ENCODE peak calls at places on chromosome 11, in eight cellular contexts. One of them, this sample, is unnamed.

GRCh38 chr11:44993971-44994705 is 43.5 kb upstream of the TP53I11 start:
- DNase-seq in breast epithelium: no peak
- DNase-seq in GM12878: no peak
- DNase-seq in HCT116: no peak
- DNase-seq in GM12891: no peak
- DNase-seq in prostate gland: no peak
- DNase-seq in K562: no peak
- DNase-seq in HepG2: no peak
- DNase-seq in this sample: no peak

GRCh38 chr11:74620537-74620936 is 28.2 kb downstream of the POLD3 start:
- DNase-seq in breast epithelium: no peak
- DNase-seq in GM12878: no peak
- DNase-seq in HCT116: no peak
- DNase-seq in GM12891: no peak
- DNase-seq in prostate gland: no peak
- DNase-seq in K562: no peak
- DNase-seq in HepG2: no peak
- DNase-seq in this sample: no peak

GRCh38 chr11:8906629-8907028 is 4.4 kb upstream of the AKIP1 start:
- DNase-seq in breast epithelium: no peak
- DNase-seq in GM12878: no peak
- DNase-seq in HCT116: peak; percentile 49
- DNase-seq in GM12891: no peak
- DNase-seq in prostate gland: no peak
- DNase-seq in K562: no peak
- DNase-seq in HepG2: no peak
- DNase-seq in this sample: no peak

GRCh38 chr11:2325719-2326118 is 23.9 kb downstream of the TSPAN32 start:
- DNase-seq in breast epithelium: peak; percentile 88
- DNase-seq in GM12878: no peak
- DNase-seq in HCT116: no peak
- DNase-seq in GM12891: no peak
- DNase-seq in prostate gland: peak; percentile 89
- DNase-seq in K562: no peak
- DNase-seq in HepG2: no peak
- DNase-seq in this sample: no peak

GRCh38 chr11:68365943-68366435 is 53.6 kb downstream of the LRP5 start:
- DNase-seq in breast epithelium: no peak
- DNase-seq in GM12878: no peak
- DNase-seq in HCT116: no peak
- DNase-seq in GM12891: no peak
- DNase-seq in prostate gland: no peak
- DNase-seq in K562: no peak
- DNase-seq in HepG2: no peak
- DNase-seq in this sample: no peak

GRCh38 chr11:33317662-33318061 is 60.5 kb downstream of the HIPK3 start:
- DNase-seq in breast epithelium: no peak
- DNase-seq in GM12878: no peak
- DNase-seq in HCT116: no peak
- DNase-seq in GM12891: no peak
- DNase-seq in prostate gland: no peak
- DNase-seq in K562: no peak
- DNase-seq in HepG2: no peak
- DNase-seq in this sample: no peak

GRCh38 chr11:96752221-96752620 is 362.4 kb downstream of the JRKL start:
- DNase-seq in breast epithelium: no peak
- DNase-seq in GM12878: no peak
- DNase-seq in HCT116: no peak
- DNase-seq in GM12891: no peak
- DNase-seq in prostate gland: no peak
- DNase-seq in K562: no peak
- DNase-seq in HepG2: no peak
- DNase-seq in this sample: no peak

GRCh38 chr11:115198301-115198700 is 305.9 kb downstream of the CADM1 start:
- DNase-seq in breast epithelium: no peak
- DNase-seq in GM12878: no peak
- DNase-seq in HCT116: no peak
- DNase-seq in GM12891: no peak
- DNase-seq in prostate gland: peak; percentile 22
- DNase-seq in K562: no peak
- DNase-seq in HepG2: no peak
- DNase-seq in this sample: no peak

GRCh38 chr11:6817668-6818067 is 18.2 kb upstream of the OR6A2 start:
- DNase-seq in breast epithelium: no peak
- DNase-seq in GM12878: no peak
- DNase-seq in HCT116: no peak
- DNase-seq in GM12891: no peak
- DNase-seq in prostate gland: no peak
- DNase-seq in K562: no peak
- DNase-seq in HepG2: no peak
- DNase-seq in this sample: no peak

GRCh38 chr11:28072321-28072720 is 35.6 kb downstream of the KIF18A start:
- DNase-seq in breast epithelium: no peak
- DNase-seq in GM12878: no peak
- DNase-seq in HCT116: no peak
- DNase-seq in GM12891: no peak
- DNase-seq in prostate gland: no peak
- DNase-seq in K562: no peak
- DNase-seq in HepG2: no peak
- DNase-seq in this sample: no peak

GRCh38 chr11:110447897-110448522 is 18.3 kb downstream of the FDX1 start:
- DNase-seq in breast epithelium: no peak
- DNase-seq in GM12878: no peak
- DNase-seq in HCT116: no peak
- DNase-seq in GM12891: no peak
- DNase-seq in prostate gland: no peak
- DNase-seq in K562: no peak
- DNase-seq in HepG2: no peak
- DNase-seq in this sample: no peak

GRCh38 chr11:87038235-87038960 is 664 bp downstream of the TMEM135 start:
- DNase-seq in breast epithelium: no peak
- DNase-seq in GM12878: no peak
- DNase-seq in HCT116: no peak
- DNase-seq in GM12891: no peak
- DNase-seq in prostate gland: no peak
- DNase-seq in K562: no peak
- DNase-seq in HepG2: no peak
- DNase-seq in this sample: no peak

GRCh38 chr11:60377737-60378136 is 595 bp upstream of the MS4A7 start:
- DNase-seq in breast epithelium: peak; percentile 39
- DNase-seq in GM12878: peak; percentile 85
- DNase-seq in HCT116: no peak
- DNase-seq in GM12891: no peak
- DNase-seq in prostate gland: no peak
- DNase-seq in K562: no peak
- DNase-seq in HepG2: no peak
- DNase-seq in this sample: no peak

GRCh38 chr11:134438533-134438932 is 26.5 kb upstream of the B3GAT1 start:
- DNase-seq in breast epithelium: no peak
- DNase-seq in GM12878: no peak
- DNase-seq in HCT116: no peak
- DNase-seq in GM12891: no peak
- DNase-seq in prostate gland: no peak
- DNase-seq in K562: no peak
- DNase-seq in HepG2: no peak
- DNase-seq in this sample: no peak

DNA sequence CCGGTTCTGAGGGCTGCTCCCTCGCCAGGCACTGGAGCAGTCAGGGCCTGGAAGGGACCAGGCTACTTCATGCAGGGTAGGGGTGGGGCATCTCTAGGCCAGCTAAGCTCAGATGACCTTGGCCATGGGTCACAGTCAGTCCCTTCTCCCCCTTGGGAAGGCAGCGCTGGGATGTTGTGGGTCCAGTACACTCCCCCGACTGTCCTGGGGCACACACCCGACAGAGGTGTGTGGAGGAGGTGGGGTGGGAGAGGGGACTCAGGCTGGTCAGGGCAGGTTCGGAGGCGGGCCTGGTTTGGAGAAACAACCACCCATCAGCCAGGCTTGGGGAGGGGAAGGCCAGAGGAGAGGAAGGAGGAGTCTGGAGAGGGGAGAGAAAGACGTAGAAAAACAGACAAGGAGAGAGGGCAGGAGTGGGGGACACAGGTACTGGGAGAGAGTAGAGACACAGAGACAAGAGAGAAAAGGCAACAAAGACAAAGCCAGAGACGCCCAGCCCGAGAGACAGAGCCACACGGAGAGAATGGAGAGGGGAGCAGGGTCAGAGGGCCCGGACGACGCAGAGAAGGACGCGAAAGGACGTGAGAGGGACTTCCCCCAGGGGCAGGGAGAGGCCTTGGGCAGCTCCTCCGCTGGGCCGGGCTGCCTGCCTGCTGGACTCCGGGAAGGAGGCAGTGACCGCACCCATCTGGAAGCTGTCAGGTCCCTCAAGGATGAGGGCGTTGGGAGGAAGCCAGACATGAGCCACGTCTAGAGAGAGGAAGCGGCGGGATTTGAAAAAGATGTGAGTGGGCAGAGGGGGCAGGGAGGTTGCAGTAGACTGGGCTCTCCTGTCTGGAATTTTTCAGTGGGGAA is 30.6 kb upstream of the TSKU start:
- DNase-seq in breast epithelium: peak; percentile 41
- DNase-seq in GM12878: no peak
- DNase-seq in HCT116: no peak
- DNase-seq in GM12891: no peak
- DNase-seq in prostate gland: peak; percentile 68
- DNase-seq in K562: peak; percentile 51
- DNase-seq in HepG2: no peak
- DNase-seq in this sample: peak; percentile 71
- TF ChIP-seq POLR2AphosphoS5 in breast epithelium: peak; percentile 23
- TF ChIP-seq POLR2AphosphoS5 in GM12878: no peak
- TF ChIP-seq POLR2AphosphoS5 in HCT116: no peak
- TF ChIP-seq POLR2AphosphoS5 in GM12891: no peak
- TF ChIP-seq POLR2AphosphoS5 in prostate gland: peak; percentile 59
- TF ChIP-seq POLR2AphosphoS5 in K562: no peak
- TF ChIP-seq POLR2AphosphoS5 in HepG2: no peak
- TF ChIP-seq POLR2AphosphoS5 in this sample: peak; percentile 69

GRCh38 chr11:5684627-5685362 is at the start of gene TRIM5:
- DNase-seq in breast epithelium: peak; percentile 90
- DNase-seq in GM12878: peak; percentile 86
- DNase-seq in HCT116: peak; percentile 92
- DNase-seq in GM12891: peak; percentile 71
- DNase-seq in prostate gland: peak; percentile 93
- DNase-seq in K562: peak; percentile 94
- DNase-seq in HepG2: peak; percentile 92
- DNase-seq in this sample: peak; percentile 89
- TF ChIP-seq POLR2A in breast epithelium: no peak
- TF ChIP-seq POLR2A in GM12878: peak; percentile 60
- TF ChIP-seq POLR2A in HCT116: no peak
- TF ChIP-seq POLR2A in GM12891: peak; percentile 70
- TF ChIP-seq POLR2A in prostate gland: peak; percentile 53
- TF ChIP-seq POLR2A in K562: peak; percentile 75
- TF ChIP-seq POLR2A in HepG2: peak; percentile 74
- TF ChIP-seq POLR2A in this sample: no peak

GRCh38 chr11:617248-617911 is 1.6 kb upstream of the IRF7 start:
- DNase-seq in breast epithelium: no peak
- DNase-seq in GM12878: no peak
- DNase-seq in HCT116: no peak
- DNase-seq in GM12891: no peak
- DNase-seq in prostate gland: no peak
- DNase-seq in K562: no peak
- DNase-seq in HepG2: no peak
- DNase-seq in this sample: no peak

GRCh38 chr11:616320-617220 is 820 bp upstream of the IRF7 start:
- DNase-seq in breast epithelium: no peak
- DNase-seq in GM12878: no peak
- DNase-seq in HCT116: no peak
- DNase-seq in GM12891: no peak
- DNase-seq in prostate gland: no peak
- DNase-seq in K562: no peak
- DNase-seq in HepG2: no peak
- DNase-seq in this sample: no peak

GRCh38 chr11:614583-615452 is 932 bp downstream of the IRF7 start:
- DNase-seq in breast epithelium: peak; percentile 49
- DNase-seq in GM12878: no peak
- DNase-seq in HCT116: no peak
- DNase-seq in GM12891: no peak
- DNase-seq in prostate gland: peak; percentile 49
- DNase-seq in K562: no peak
- DNase-seq in HepG2: no peak
- DNase-seq in this sample: peak; percentile 79

GRCh38 chr11:614091-614582 is 1.6 kb downstream of the IRF7 start:
- DNase-seq in breast epithelium: no peak
- DNase-seq in GM12878: no peak
- DNase-seq in HCT116: no peak
- DNase-seq in GM12891: no peak
- DNase-seq in prostate gland: no peak
- DNase-seq in K562: no peak
- DNase-seq in HepG2: no peak
- DNase-seq in this sample: no peak

GRCh38 chr11:615453-616319 is at the start of gene IRF7:
- DNase-seq in breast epithelium: peak; percentile 94
- DNase-seq in GM12878: peak; percentile 89
- DNase-seq in HCT116: peak; percentile 73
- DNase-seq in GM12891: peak; percentile 96
- DNase-seq in prostate gland: peak; percentile 94
- DNase-seq in K562: peak; percentile 86
- DNase-seq in HepG2: no peak
- DNase-seq in this sample: peak; percentile 97
- TF ChIP-seq POLR2AphosphoS5 in breast epithelium: peak; percentile 92
- TF ChIP-seq POLR2AphosphoS5 in GM12878: peak; percentile 98
- TF ChIP-seq POLR2AphosphoS5 in HCT116: peak; percentile 91
- TF ChIP-seq POLR2AphosphoS5 in GM12891: peak; percentile 90
- TF ChIP-seq POLR2AphosphoS5 in prostate gland: peak; percentile 93
- TF ChIP-seq POLR2AphosphoS5 in K562: peak; percentile 51
- TF ChIP-seq POLR2AphosphoS5 in HepG2: no peak
- TF ChIP-seq POLR2AphosphoS5 in this sample: peak; percentile 94

GRCh38 chr11:67268036-67268683 is 1.9 kb downstream of the GRK2 start:
- DNase-seq in breast epithelium: no peak
- DNase-seq in GM12878: peak; percentile 78
- DNase-seq in HCT116: no peak
- DNase-seq in GM12891: peak; percentile 78
- DNase-seq in prostate gland: no peak
- DNase-seq in K562: no peak
- DNase-seq in HepG2: no peak
- DNase-seq in this sample: no peak
- TF ChIP-seq POLR2A in breast epithelium: no peak
- TF ChIP-seq POLR2A in GM12878: peak; percentile 50
- TF ChIP-seq POLR2A in HCT116: no peak
- TF ChIP-seq POLR2A in GM12891: peak; percentile 59
- TF ChIP-seq POLR2A in prostate gland: no peak
- TF ChIP-seq POLR2A in K562: no peak
- TF ChIP-seq POLR2A in HepG2: no peak
- TF ChIP-seq POLR2A in this sample: no peak

GRCh38 chr11:35541621-35542375 is 16.4 kb upstream of the PAMR1 start:
- DNase-seq in breast epithelium: peak; percentile 61
- DNase-seq in GM12878: no peak
- DNase-seq in HCT116: no peak
- DNase-seq in GM12891: no peak
- DNase-seq in prostate gland: no peak
- DNase-seq in K562: no peak
- DNase-seq in HepG2: no peak
- DNase-seq in this sample: no peak
- TF ChIP-seq POLR2AphosphoS5 in breast epithelium: no peak
- TF ChIP-seq POLR2AphosphoS5 in GM12878: no peak
- TF ChIP-seq POLR2AphosphoS5 in HCT116: no peak
- TF ChIP-seq POLR2AphosphoS5 in GM12891: no peak
- TF ChIP-seq POLR2AphosphoS5 in prostate gland: no peak
- TF ChIP-seq POLR2AphosphoS5 in K562: no peak
- TF ChIP-seq POLR2AphosphoS5 in HepG2: no peak
- TF ChIP-seq POLR2AphosphoS5 in this sample: no peak

GRCh38 chr11:12377824-12378593 is 638 bp downstream of the PARVA start:
- DNase-seq in breast epithelium: peak; percentile 70
- DNase-seq in GM12878: no peak
- DNase-seq in HCT116: peak; percentile 75
- DNase-seq in GM12891: no peak
- DNase-seq in prostate gland: peak; percentile 58
- DNase-seq in K562: peak; percentile 9
- DNase-seq in HepG2: peak; percentile 62
- DNase-seq in this sample: peak; percentile 73
- TF ChIP-seq POLR2A in breast epithelium: no peak
- TF ChIP-seq POLR2A in GM12878: no peak
- TF ChIP-seq POLR2A in HCT116: peak; percentile 32
- TF ChIP-seq POLR2A in GM12891: no peak
- TF ChIP-seq POLR2A in prostate gland: no peak
- TF ChIP-seq POLR2A in K562: no peak
- TF ChIP-seq POLR2A in HepG2: peak; percentile 30
- TF ChIP-seq POLR2A in this sample: no peak

This sample was measured in stomach.